ENCODE peak calls at places on chromosomes 6 and 20, in five cellular contexts. I is kidney tubule cell; Y is AG20443; K is SHP77; P is activated CD8-positive, alpha-beta memory T cell treated with anti-CD3 and anti-CD28 coated beads for 24 hours. M is an unnamed sample.

GRCh38 chr6:167122827-167123657 is at the start of gene CCR6:
- DNase-seq in I (no peak), Y (no peak), K (no peak), P (no peak), M (no peak)

GRCh38 chr6:33812669-33813068 is 8.9 kb upstream of the MLN start:
- DNase-seq in I (peak; percentile 49), Y (peak; percentile 83), K (no peak), P (peak; percentile 66), M (peak; percentile 27)

GRCh38 chr20:45467861-45468260 is 1.7 kb upstream of the WFDC2 start:
- DNase-seq in I (no peak), Y (no peak), K (peak; percentile 28), P (no peak), M (no peak)

GRCh38 chr6:52953911-52954839 is 40.9 kb downstream of the GSTA4 start:
- DNase-seq in I (peak; percentile 21), Y (no peak), K (no peak), P (no peak), M (no peak)

GRCh38 chr6:140817176-140817575 is 1315.5 kb upstream of the GJE1 start:
- DNase-seq in I (no peak), Y (no peak), K (no peak), P (no peak), M (peak; percentile 59)

GRCh38 chr6:71294121-71294523 is 5.5 kb downstream of the OGFRL1 start:
- DNase-seq in I (peak; percentile 93), Y (peak; percentile 85), K (no peak), P (no peak), M (peak; percentile 46)

GRCh38 chr6:151609146-151609962 is 115.5 kb downstream of the CCDC170 start:
- DNase-seq in I (no peak), Y (no peak), K (no peak), P (no peak), M (no peak)

GRCh38 chr20:1414982-1415381 is 22.1 kb upstream of the FKBP1A start:
- DNase-seq in I (no peak), Y (no peak), K (no peak), P (no peak), M (no peak)

GRCh38 chr6:152952045-152952444 is 30.8 kb downstream of the FBXO5 start:
- DNase-seq in I (peak; percentile 75), Y (peak; percentile 25), K (no peak), P (no peak), M (peak; percentile 37)

GRCh38 chr6:160031442-160031841 is 62.6 kb downstream of the IGF2R start:
- DNase-seq in I (peak; percentile 46), Y (no peak), K (no peak), P (no peak), M (peak; percentile 69)

GRCh38 chr20:40255368-40255767 is 433.7 kb downstream of the MAFB start:
- DNase-seq in I (no peak), Y (peak; percentile 27), K (no peak), P (no peak), M (no peak)

GRCh38 chr6:31270788-31271640 is 878 bp downstream of the HLA-C start:
- DNase-seq in I (peak; percentile 63), Y (peak; percentile 24), K (no peak), P (peak; percentile 73), M (peak; percentile 38)

GRCh38 chr20:59751075-59751711 is 146.9 kb downstream of the PHACTR3 start:
- DNase-seq in I (peak; percentile 70), Y (peak; percentile 87), K (peak; percentile 39), P (peak; percentile 58), M (peak; percentile 25)

GRCh38 chr6:168648240-168648639 is 207.3 kb downstream of the SMOC2 start:
- DNase-seq in I (peak; percentile 64), Y (no peak), K (no peak), P (no peak), M (no peak)

GRCh38 chr20:3661836-3662665 is 1.1 kb downstream of the GFRA4 start:
- DNase-seq in I (no peak), Y (no peak), K (no peak), P (no peak), M (no peak)

GRCh38 chr6:107616776-107617175 is 126.9 kb downstream of the SOBP start:
- DNase-seq in I (no peak), Y (no peak), K (no peak), P (no peak), M (no peak)

GRCh38 chr20:21613512-21613911 is 92.0 kb upstream of the PAX1 start:
- DNase-seq in I (peak; percentile 8), Y (no peak), K (peak; percentile 83), P (no peak), M (no peak)

GRCh38 chr20:63235399-63235983 is at the start of gene BIRC7:
- DNase-seq in I (no peak), Y (no peak), K (no peak), P (no peak), M (no peak)

GRCh38 chr6:89925826-89926225 is 31.6 kb downstream of the GJA10 start:
- DNase-seq in I (no peak), Y (no peak), K (no peak), P (no peak), M (peak; percentile 97)

M was measured in bronchial epithelial cell.